ENCODE peak calls at places on chromosomes 16 and 17, in seven cellular contexts. One of them, this sample, is unnamed.

GRCh38 chr16:15954814-15955151 is 5.4 kb downstream of the ABCC1 start:
- DNase-seq in DMS153: no peak
- DNase-seq in EH: peak; percentile 6
- DNase-seq in SW480: no peak
- DNase-seq in GM23338: no peak
- DNase-seq in heart right ventricle: no peak
- DNase-seq in RWPE2: no peak
- DNase-seq in this sample: no peak

GRCh38 chr17:67053438-67054000 is 9.2 kb downstream of the CACNG1 start:
- DNase-seq in DMS153: no peak
- DNase-seq in EH: no peak
- DNase-seq in SW480: no peak
- DNase-seq in GM23338: no peak
- DNase-seq in heart right ventricle: no peak
- DNase-seq in RWPE2: peak; percentile 34
- DNase-seq in this sample: no peak

GRCh38 chr16:88706965-88707871 is 915 bp downstream of the CTU2 start:
- DNase-seq in DMS153: no peak
- DNase-seq in EH: no peak
- DNase-seq in SW480: no peak
- DNase-seq in GM23338: no peak
- DNase-seq in heart right ventricle: no peak
- DNase-seq in RWPE2: no peak
- DNase-seq in this sample: no peak

GRCh38 chr16:11139624-11140375 is 116.2 kb downstream of the SOCS1 start:
- DNase-seq in DMS153: no peak
- DNase-seq in EH: no peak
- DNase-seq in SW480: peak; percentile 47
- DNase-seq in GM23338: no peak
- DNase-seq in heart right ventricle: no peak
- DNase-seq in RWPE2: no peak
- DNase-seq in this sample: no peak

GRCh38 chr17:56868716-56869115 is 34.8 kb downstream of the DGKE start:
- DNase-seq in DMS153: no peak
- DNase-seq in EH: no peak
- DNase-seq in SW480: no peak
- DNase-seq in GM23338: no peak
- DNase-seq in heart right ventricle: no peak
- DNase-seq in RWPE2: no peak
- DNase-seq in this sample: no peak

GRCh38 chr17:18026408-18026776 is 12.6 kb downstream of the ATPAF2 start:
- DNase-seq in DMS153: peak; percentile 37
- DNase-seq in EH: peak; percentile 91
- DNase-seq in SW480: peak; percentile 23
- DNase-seq in GM23338: no peak
- DNase-seq in heart right ventricle: peak; percentile 41
- DNase-seq in RWPE2: no peak
- DNase-seq in this sample: no peak

GRCh38 chr16:20393801-20394637 is 10.5 kb downstream of the PDILT start:
- DNase-seq in DMS153: no peak
- DNase-seq in EH: no peak
- DNase-seq in SW480: no peak
- DNase-seq in GM23338: no peak
- DNase-seq in heart right ventricle: no peak
- DNase-seq in RWPE2: no peak
- DNase-seq in this sample: peak; percentile 34

GRCh38 chr17:40068917-40069750 is 6.4 kb downstream of the THRA start:
- DNase-seq in DMS153: peak; percentile 72
- DNase-seq in EH: peak; percentile 88
- DNase-seq in SW480: peak; percentile 72
- DNase-seq in GM23338: peak; percentile 76
- DNase-seq in heart right ventricle: peak; percentile 91
- DNase-seq in RWPE2: peak; percentile 70
- DNase-seq in this sample: peak; percentile 97

GRCh38 chr17:48261297-48261880 is 153.8 kb downstream of the SNX11 start:
- DNase-seq in DMS153: peak; percentile 10
- DNase-seq in EH: peak; percentile 19
- DNase-seq in SW480: peak; percentile 89
- DNase-seq in GM23338: peak; percentile 92
- DNase-seq in heart right ventricle: no peak
- DNase-seq in RWPE2: no peak
- DNase-seq in this sample: no peak

GRCh38 chr17:47700471-47701449 is 6.8 kb downstream of the TBKBP1 start:
- DNase-seq in DMS153: no peak
- DNase-seq in EH: no peak
- DNase-seq in SW480: no peak
- DNase-seq in GM23338: no peak
- DNase-seq in heart right ventricle: no peak
- DNase-seq in RWPE2: peak; percentile 47
- DNase-seq in this sample: no peak

GRCh38 chr17:37770631-37771518 is 26.0 kb upstream of the HNF1B start:
- DNase-seq in DMS153: peak; percentile 20
- DNase-seq in EH: peak; percentile 74
- DNase-seq in SW480: peak; percentile 62
- DNase-seq in GM23338: peak; percentile 85
- DNase-seq in heart right ventricle: peak; percentile 41
- DNase-seq in RWPE2: no peak
- DNase-seq in this sample: peak; percentile 74

GRCh38 chr17:41367426-41368075 is 2.1 kb downstream of the KRT33B start:
- DNase-seq in DMS153: no peak
- DNase-seq in EH: peak; percentile 90
- DNase-seq in SW480: no peak
- DNase-seq in GM23338: no peak
- DNase-seq in heart right ventricle: no peak
- DNase-seq in RWPE2: no peak
- DNase-seq in this sample: no peak

GRCh38 chr16:75761111-75761510 is 34.8 kb upstream of the CPHXL start:
- DNase-seq in DMS153: no peak
- DNase-seq in EH: peak; percentile 32
- DNase-seq in SW480: no peak
- DNase-seq in GM23338: no peak
- DNase-seq in heart right ventricle: no peak
- DNase-seq in RWPE2: no peak
- DNase-seq in this sample: no peak

GRCh38 chr17:66523378-66524174 is 221.2 kb downstream of the PRKCA start:
- DNase-seq in DMS153: no peak
- DNase-seq in EH: peak; percentile 47
- DNase-seq in SW480: no peak
- DNase-seq in GM23338: no peak
- DNase-seq in heart right ventricle: no peak
- DNase-seq in RWPE2: no peak
- DNase-seq in this sample: no peak

GRCh38 chr17:30340957-30341356 is 7.1 kb upstream of the TMIGD1 start:
- DNase-seq in DMS153: no peak
- DNase-seq in EH: peak; percentile 28
- DNase-seq in SW480: no peak
- DNase-seq in GM23338: no peak
- DNase-seq in heart right ventricle: no peak
- DNase-seq in RWPE2: no peak
- DNase-seq in this sample: no peak

GRCh38 chr17:31453896-31454295 is 62.4 kb downstream of the RAB11FIP4 start:
- DNase-seq in DMS153: no peak
- DNase-seq in EH: no peak
- DNase-seq in SW480: no peak
- DNase-seq in GM23338: no peak
- DNase-seq in heart right ventricle: no peak
- DNase-seq in RWPE2: no peak
- DNase-seq in this sample: no peak

GRCh38 chr17:12391468-12391867 is 274.2 kb upstream of the MYOCD start:
- DNase-seq in DMS153: no peak
- DNase-seq in EH: peak; percentile 81
- DNase-seq in SW480: no peak
- DNase-seq in GM23338: no peak
- DNase-seq in heart right ventricle: no peak
- DNase-seq in RWPE2: no peak
- DNase-seq in this sample: no peak

GRCh38 chr16:84967828-84968227 is 43.5 kb downstream of the ZDHHC7 start:
- DNase-seq in DMS153: no peak
- DNase-seq in EH: no peak
- DNase-seq in SW480: no peak
- DNase-seq in GM23338: no peak
- DNase-seq in heart right ventricle: no peak
- DNase-seq in RWPE2: no peak
- DNase-seq in this sample: no peak

GRCh38 chr17:77118251-77118928 is 22.4 kb upstream of the SEC14L1 start:
- DNase-seq in DMS153: no peak
- DNase-seq in EH: no peak
- DNase-seq in SW480: no peak
- DNase-seq in GM23338: no peak
- DNase-seq in heart right ventricle: no peak
- DNase-seq in RWPE2: no peak
- DNase-seq in this sample: no peak

GRCh38 chr16:49510676-49511305 is 137.2 kb downstream of the C16orf78 start:
- DNase-seq in DMS153: no peak
- DNase-seq in EH: no peak
- DNase-seq in SW480: no peak
- DNase-seq in GM23338: no peak
- DNase-seq in heart right ventricle: no peak
- DNase-seq in RWPE2: no peak
- DNase-seq in this sample: no peak

GRCh38 chr16:12425134-12425941 is 378.3 kb downstream of the CPPED1 start:
- DNase-seq in DMS153: no peak
- DNase-seq in EH: peak; percentile 32
- DNase-seq in SW480: no peak
- DNase-seq in GM23338: peak; percentile 37
- DNase-seq in heart right ventricle: no peak
- DNase-seq in RWPE2: no peak
- DNase-seq in this sample: no peak

GRCh38 chr17:31163091-31163781 is 68.5 kb downstream of the NF1 start:
- DNase-seq in DMS153: no peak
- DNase-seq in EH: no peak
- DNase-seq in SW480: no peak
- DNase-seq in GM23338: peak; percentile 8
- DNase-seq in heart right ventricle: no peak
- DNase-seq in RWPE2: no peak
- DNase-seq in this sample: no peak

GRCh38 chr17:7769854-7770253 is 52.3 kb downstream of the DNAH2 start:
- DNase-seq in DMS153: no peak
- DNase-seq in EH: no peak
- DNase-seq in SW480: no peak
- DNase-seq in GM23338: no peak
- DNase-seq in heart right ventricle: no peak
- DNase-seq in RWPE2: no peak
- DNase-seq in this sample: no peak

GRCh38 chr17:3993493-3994220 is 29.4 kb upstream of the ATP2A3 start:
- DNase-seq in DMS153: no peak
- DNase-seq in EH: no peak
- DNase-seq in SW480: no peak
- DNase-seq in GM23338: no peak
- DNase-seq in heart right ventricle: no peak
- DNase-seq in RWPE2: no peak
- DNase-seq in this sample: no peak

GRCh38 chr17:50184057-50184456 is 17.4 kb downstream of the COL1A1 start:
- DNase-seq in DMS153: no peak
- DNase-seq in EH: peak; percentile 69
- DNase-seq in SW480: no peak
- DNase-seq in GM23338: peak; percentile 70
- DNase-seq in heart right ventricle: no peak
- DNase-seq in RWPE2: no peak
- DNase-seq in this sample: no peak

GRCh38 chr16:4288148-4288921 is 15.5 kb upstream of the TFAP4 start:
- DNase-seq in DMS153: peak; percentile 21
- DNase-seq in EH: peak; percentile 65
- DNase-seq in SW480: peak; percentile 46
- DNase-seq in GM23338: peak; percentile 97
- DNase-seq in heart right ventricle: peak; percentile 83
- DNase-seq in RWPE2: no peak
- DNase-seq in this sample: peak; percentile 67

GRCh38 chr17:59427996-59428395 is 96.5 kb downstream of the YPEL2 start:
- DNase-seq in DMS153: no peak
- DNase-seq in EH: peak; percentile 49
- DNase-seq in SW480: no peak
- DNase-seq in GM23338: no peak
- DNase-seq in heart right ventricle: no peak
- DNase-seq in RWPE2: no peak
- DNase-seq in this sample: no peak

GRCh38 chr17:50953831-50954601 is 87.9 kb upstream of the TOB1 start:
- DNase-seq in DMS153: peak; percentile 77
- DNase-seq in EH: peak; percentile 73
- DNase-seq in SW480: peak; percentile 60
- DNase-seq in GM23338: peak; percentile 58
- DNase-seq in heart right ventricle: peak; percentile 51
- DNase-seq in RWPE2: peak; percentile 91
- DNase-seq in this sample: peak; percentile 84

GRCh38 chr17:74633261-74633783 is 9.8 kb upstream of the CD300E start:
- DNase-seq in DMS153: no peak
- DNase-seq in EH: no peak
- DNase-seq in SW480: no peak
- DNase-seq in GM23338: no peak
- DNase-seq in heart right ventricle: no peak
- DNase-seq in RWPE2: no peak
- DNase-seq in this sample: no peak

GRCh38 chr17:31739300-31739699 is 119.7 kb downstream of the COPRS start:
- DNase-seq in DMS153: no peak
- DNase-seq in EH: peak; percentile 94
- DNase-seq in SW480: no peak
- DNase-seq in GM23338: no peak
- DNase-seq in heart right ventricle: no peak
- DNase-seq in RWPE2: no peak
- DNase-seq in this sample: no peak

GRCh38 chr17:59451706-59452105 is 113.7 kb upstream of the DHX40 start:
- DNase-seq in DMS153: no peak
- DNase-seq in EH: peak; percentile 58
- DNase-seq in SW480: peak; percentile 19
- DNase-seq in GM23338: peak; percentile 50
- DNase-seq in heart right ventricle: no peak
- DNase-seq in RWPE2: no peak
- DNase-seq in this sample: no peak

This sample was measured in adrenal gland.